ENCODE peak calls at places on chromosomes 16 and 17, in four cellular contexts. O, Y, X and Z are unnamed samples.
A peak's percentile ranks its signal among the peaks of the same experiment; 100 is the strongest.

GRCh38 chr16:85172465-85173071 is 60.3 kb upstream of the CIBAR2 start:
- DNase-seq in O (peak; percentile 74), Y (no peak), X (no peak), Z (no peak)

GRCh38 chr17:29572691-29573557 is 4.4 kb downstream of the TP53I13 start:
- DNase-seq in O (peak; percentile 90), Y (no peak), X (peak; percentile 72), Z (peak; percentile 77)

GRCh38 chr17:57939797-57940196 is 15.4 kb downstream of the CUEDC1 start:
- DNase-seq in O (peak; percentile 85), Y (no peak), X (no peak), Z (no peak)

GRCh38 chr17:4933646-4934045 is 1.6 kb downstream of the GP1BA start:
- DNase-seq in O (peak; percentile 62), Y (no peak), X (no peak), Z (no peak)

GRCh38 chr17:66273391-66273722 is 29.1 kb upstream of the PRKCA start:
- DNase-seq in O (no peak), Y (no peak), X (no peak), Z (no peak)

GRCh38 chr16:78462261-78463208 is 363.1 kb downstream of the WWOX start:
- DNase-seq in O (peak; percentile 63), Y (no peak), X (no peak), Z (no peak)

GRCh38 chr16:85374571-85374872 is 238.6 kb upstream of the GSE1 start:
- DNase-seq in O (no peak), Y (no peak), X (no peak), Z (no peak)

GRCh38 chr17:64537488-64537887 is 30.7 kb downstream of the CEP95 start:
- DNase-seq in O (no peak), Y (no peak), X (no peak), Z (no peak)

GRCh38 chr17:60383379-60383778 is 8.6 kb downstream of the USP32 start:
- DNase-seq in O (no peak), Y (no peak), X (no peak), Z (no peak)

GRCh38 chr16:79897444-79898146 is 297.1 kb upstream of the MAF start:
- DNase-seq in O (peak; percentile 72), Y (no peak), X (peak; percentile 6), Z (no peak)

GRCh38 chr16:4924593-4925378 is 12.2 kb downstream of the PPL start:
- DNase-seq in O (peak; percentile 84), Y (no peak), X (no peak), Z (no peak)

GRCh38 chr16:61182416-61182815 is 853.8 kb downstream of the CDH8 start:
- DNase-seq in O (no peak), Y (no peak), X (no peak), Z (no peak)

GRCh38 chr17:10757067-10757466 is 27.2 kb upstream of the TMEM220 start:
- DNase-seq in O (no peak), Y (no peak), X (no peak), Z (no peak)

GRCh38 chr17:34390649-34391048 is 27.6 kb upstream of the CCL1 start:
- DNase-seq in O (no peak), Y (no peak), X (no peak), Z (no peak)

GRCh38 chr17:49198206-49198605 is 12.2 kb downstream of the GNGT2 start:
- DNase-seq in O (no peak), Y (no peak), X (no peak), Z (no peak)

GRCh38 chr17:32495347-32496253 is 8.8 kb downstream of the CDK5R1 start:
- DNase-seq in O (peak; percentile 84), Y (no peak), X (peak; percentile 47), Z (no peak)

GRCh38 chr17:76529224-76529642 is 8.3 kb downstream of the CYGB start:
- DNase-seq in O (peak; percentile 95), Y (no peak), X (peak; percentile 81), Z (peak; percentile 95)

GRCh38 chr17:78672880-78673371 is 95.7 kb upstream of the DNAH17 start:
- DNase-seq in O (no peak), Y (no peak), X (no peak), Z (peak; percentile 30)

GRCh38 chr17:72725432-72726068 is 366.9 kb downstream of the SLC39A11 start:
- DNase-seq in O (no peak), Y (peak; percentile 21), X (peak; percentile 23), Z (no peak)

GRCh38 chr17:978110-979093 is 1.2 kb downstream of the NXN start:
- DNase-seq in O (peak; percentile 81), Y (no peak), X (peak; percentile 41), Z (no peak)

GRCh38 chr16:50902457-50902856 is 160.6 kb downstream of the CYLD start:
- DNase-seq in O (no peak), Y (no peak), X (no peak), Z (peak; percentile 24)

GRCh38 chr17:58281511-58282011 is 826 bp upstream of the MPO start:
- DNase-seq in O (no peak), Y (no peak), X (no peak), Z (peak; percentile 13)

GRCh38 chr16:69561901-69562300 is 3.9 kb upstream of the NFAT5 start:
- DNase-seq in O (no peak), Y (no peak), X (no peak), Z (no peak)

GRCh38 chr16:57725077-57725953 is 10.3 kb upstream of the KATNB1 start:
- DNase-seq in O (no peak), Y (no peak), X (no peak), Z (no peak)

GRCh38 chr17:43316522-43317142 is 82.2 kb upstream of the ARL4D start:
- DNase-seq in O (no peak), Y (no peak), X (no peak), Z (no peak)

GRCh38 chr16:46690281-46691178 is 1.1 kb downstream of the ORC6 start:
- DNase-seq in O (peak; percentile 75), Y (no peak), X (no peak), Z (no peak)

GRCh38 chr17:14143678-14144077 is 74.4 kb downstream of the COX10 start:
- DNase-seq in O (no peak), Y (no peak), X (no peak), Z (no peak)

GRCh38 chr16:85149776-85150175 is 37.5 kb upstream of the CIBAR2 start:
- DNase-seq in O (peak; percentile 73), Y (no peak), X (no peak), Z (no peak)

GRCh38 chr16:3819741-3820724 is 60.5 kb downstream of the CREBBP start:
- DNase-seq in O (no peak), Y (no peak), X (peak; percentile 82), Z (no peak)

GRCh38 chr16:68936729-68937631 is 93.6 kb downstream of the TANGO6 start:
- DNase-seq in O (no peak), Y (no peak), X (no peak), Z (no peak)

GRCh38 chr17:30021708-30022317 is 80.4 kb downstream of the EFCAB5 start:
- DNase-seq in O (no peak), Y (peak; percentile 49), X (no peak), Z (no peak)

GRCh38 chr16:85216522-85217375 is 104.5 kb upstream of the CIBAR2 start:
- DNase-seq in O (no peak), Y (no peak), X (no peak), Z (no peak)

GRCh38 chr17:15441315-15441714 is 26.1 kb downstream of the CDRT4 start:
- DNase-seq in O (no peak), Y (no peak), X (no peak), Z (no peak)

GRCh38 chr17:50443492-50444051 is 17.6 kb downstream of the ACSF2 start:
- DNase-seq in O (no peak), Y (no peak), X (no peak), Z (no peak)

GRCh38 chr16:59180083-59180476 is 446.0 kb upstream of the GOT2 start:
- DNase-seq in O (no peak), Y (no peak), X (no peak), Z (no peak)

GRCh38 chr16:56626685-56627084 is 1.1 kb downstream of the MT1E start:
- DNase-seq in O (peak; percentile 64), Y (no peak), X (no peak), Z (no peak)

GRCh38 chr17:2292100-2292499 is 11.5 kb downstream of the SMG6 start:
- DNase-seq in O (no peak), Y (no peak), X (no peak), Z (no peak)
- H3K9me3 ChIP-seq in O (no peaks in the 10 kb centered on the region), Y (no peaks in the 10 kb centered on the region), X (no peaks in the 10 kb centered on the region), Z (no peaks in the 10 kb centered on the region)

GRCh38 chr17:82949361-82949760 is 109.5 kb upstream of the ZNF750 start:
- DNase-seq in O (peak; percentile 35), Y (no peak), X (no peak), Z (peak; percentile 12)
- H3K9me3 ChIP-seq in O (peaks cover 22% of the 10 kb centered on the region), Y (peaks cover 18% of the 10 kb centered on the region), X (peaks cover 86% of the 10 kb centered on the region), Z (no peaks in the 10 kb centered on the region)

DNA sequence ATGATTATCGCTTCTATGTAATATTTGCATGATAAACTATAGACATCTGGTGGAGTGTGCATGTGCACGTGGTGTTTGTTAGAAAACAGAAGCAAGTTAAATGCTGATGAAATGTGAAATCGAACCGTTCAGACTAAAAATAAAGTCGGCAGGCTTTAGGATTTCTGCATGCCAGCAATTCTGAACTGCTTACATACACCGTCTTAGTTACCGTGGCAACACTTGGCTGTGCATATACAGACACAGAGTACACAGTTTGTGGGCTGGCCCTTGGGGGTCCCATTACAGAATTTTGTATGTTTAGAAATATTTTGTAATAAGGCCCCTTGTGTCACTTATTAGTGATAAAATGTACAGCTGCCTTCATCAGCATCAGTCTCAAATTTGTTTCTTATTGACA is 605.5 kb downstream of the RBFOX1 start:
- DNase-seq in O (no peak), Y (no peak), X (no peak), Z (no peak)
- H3K9me3 ChIP-seq in O (no peaks in the 10 kb centered on the region), Y (peaks cover 3% of the 10 kb centered on the region), X (no peaks in the 10 kb centered on the region), Z (no peaks in the 10 kb centered on the region)

GRCh38 chr16:16159662-16160061 is 63.6 kb downstream of the ABCC6 start:
- DNase-seq in O (peak; percentile 36), Y (no peak), X (no peak), Z (no peak)
- H3K9me3 ChIP-seq in O (peaks cover 13% of the 10 kb centered on the region), Y (peaks cover 15% of the 10 kb centered on the region), X (peaks cover 29% of the 10 kb centered on the region), Z (no peaks in the 10 kb centered on the region)

GRCh38 chr16:868846-869822 is 68.6 kb upstream of the GNG13 start:
- DNase-seq in O (peak; percentile 54), Y (no peak), X (no peak), Z (no peak)

GRCh38 chr16:868386-868755 is 67.8 kb upstream of the GNG13 start:
- DNase-seq in O (peak; percentile 35), Y (no peak), X (no peak), Z (no peak)

GRCh38 chr16:865026-865425 is 64.5 kb upstream of the GNG13 start:
- DNase-seq in O (no peak), Y (no peak), X (no peak), Z (no peak)

GRCh38 chr16:867421-868385 is 67.2 kb upstream of the GNG13 start:
- DNase-seq in O (peak; percentile 59), Y (no peak), X (no peak), Z (no peak)

DNA sequence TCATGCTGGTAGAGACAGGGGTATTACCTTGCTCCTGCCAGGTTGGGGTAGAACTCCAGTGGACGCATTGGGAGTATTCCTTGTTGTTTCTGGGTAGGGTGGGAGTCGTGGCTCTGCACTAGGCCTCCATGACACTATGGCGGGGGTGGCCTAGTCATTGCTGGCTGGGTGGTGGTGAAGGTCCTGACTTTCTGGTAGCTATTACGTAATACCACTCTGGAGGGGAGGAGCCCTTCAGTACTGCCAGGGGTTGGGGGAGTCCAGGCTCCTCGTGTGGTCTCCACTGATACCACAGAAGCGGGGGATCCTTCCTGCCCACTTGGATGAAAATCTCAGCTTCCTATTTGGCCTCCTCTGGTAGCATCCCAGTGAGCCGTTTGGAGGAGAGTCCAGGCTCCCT is 65.7 kb upstream of the GNG13 start:
- DNase-seq in O (peak; percentile 12), Y (no peak), X (no peak), Z (no peak)
- H3K9me3 ChIP-seq in O (no peaks in the 10 kb centered on the region), Y (no peaks in the 10 kb centered on the region), X (peaks cover 10% of the 10 kb centered on the region), Z (no peaks in the 10 kb centered on the region)

GRCh38 chr16:35302859-35303258 is 1843.4 kb downstream of the TP53TG3F start:
- DNase-seq in O (no peak), Y (no peak), X (no peak), Z (no peak)
- H3K9me3 ChIP-seq in O (peaks cover 3% of the 10 kb centered on the region), Y (no peaks in the 10 kb centered on the region), X (no peaks in the 10 kb centered on the region), Z (no peaks in the 10 kb centered on the region)